ENCODE peak calls at places on chromosomes 7 and 10, in six cellular contexts. P, E, C, H, G and O are unnamed samples.

GRCh38 chr7:36600869-36601530 is 123.3 kb downstream of the AOAH start:
- DNase-seq in P (no peak), E (peak), C (no peak), H (no peak), G (no peak), O (peak)

GRCh38 chr7:141409911-141410329 is 141.3 kb upstream of the AGK start:
- DNase-seq in P (no peak), E (no peak), C (peak), H (no peak), G (no peak), O (no peak)

GRCh38 chr7:28530175-28531142 is 118.1 kb downstream of the CREB5 start:
- DNase-seq in P (no peak), E (no peak), C (no peak), H (no peak), G (no peak), O (peak)

GRCh38 chr7:33062023-33062781 is at the start of gene NT5C3A:
- DNase-seq in P (no peak), E (no peak), C (no peak), H (no peak), G (no peak), O (peak)

GRCh38 chr7:118082506-118082905 is 101.5 kb upstream of the LSM8 start:
- DNase-seq in P (no peak), E (no peak), C (no peak), H (no peak), G (no peak), O (peak)

GRCh38 chr10:13158401-13158800 is 3.0 kb upstream of the MCM10 start:
- DNase-seq in P (no peak), E (no peak), C (no peak), H (no peak), G (no peak), O (no peak)

GRCh38 chr10:101130141-101130540 is 959 bp upstream of the TLX1 start:
- DNase-seq in P (no peak), E (no peak), C (no peak), H (no peak), G (no peak), O (no peak)

GRCh38 chr10:106083572-106083971 is 1080.9 kb downstream of the SORCS1 start:
- DNase-seq in P (no peak), E (no peak), C (no peak), H (no peak), G (no peak), O (no peak)

GRCh38 chr7:92778972-92779371 is 57.4 kb downstream of the CDK6 start:
- DNase-seq in P (no peak), E (no peak), C (no peak), H (no peak), G (peak), O (peak)

GRCh38 chr10:100744980-100745881 is at the start of gene PAX2:
- DNase-seq in P (no peak), E (peak), C (no peak), H (no peak), G (no peak), O (peak)